ENCODE peak calls at places on chromosomes 13 and 19, in four cellular contexts. O, C, X and G are unnamed samples.

GRCh38 chr13:109465151-109465550 is 321.2 kb downstream of the IRS2 start:
- DNase-seq in O (no peak), C (peak; percentile 26), X (peak; percentile 21), G (no peak)

GRCh38 chr13:76830805-76831204 is 55.4 kb downstream of the KCTD12 start:
- DNase-seq in X (no peak), C (no peak), O (no peak), G (no peak)

GRCh38 chr19:1852294-1852646 is 4.0 kb upstream of the REXO1 start:
- DNase-seq in C (no peak), X (no peak), O (no peak), G (no peak)

GRCh38 chr19:12786950-12787349 is 4.3 kb upstream of the JUNB start:
- DNase-seq in C (no peak), X (no peak), O (no peak), G (no peak)

GRCh38 chr13:44660050-44660449 is 83.9 kb upstream of the TSC22D1 start:
- DNase-seq in O (no peak), X (no peak), C (no peak), G (no peak)

GRCh38 chr13:102729560-102730275 is 34.9 kb upstream of the METTL21C start:
- DNase-seq in X (no peak), O (no peak), C (no peak), G (peak; percentile 39)

GRCh38 chr13:66886248-66886647 is 343.9 kb downstream of the PCDH9 start:
- DNase-seq in C (no peak), O (no peak), X (no peak), G (no peak)

GRCh38 chr13:93861818-93862217 is 617.7 kb downstream of the DCT start:
- DNase-seq in O (no peak), X (no peak), C (no peak), G (peak; percentile 53)

GRCh38 chr19:3336680-3337523 is 29.5 kb upstream of the NFIC start:
- DNase-seq in X (no peak), C (no peak), O (no peak), G (peak; percentile 84)

GRCh38 chr13:26372747-26373146 is 118.8 kb downstream of the CDK8 start:
- DNase-seq in O (peak; percentile 8), C (no peak), X (no peak), G (no peak)

GRCh38 chr13:44300895-44301638 is 72.6 kb upstream of the SERP2 start:
- DNase-seq in X (no peak), O (no peak), C (peak; percentile 35), G (peak; percentile 85)

GRCh38 chr13:114063545-114064515 is 68.6 kb downstream of the RASA3 start:
- DNase-seq in C (peak; percentile 87), O (no peak), X (peak; percentile 62), G (no peak)
- H3K4me3 ChIP-seq in C (peak overlapping the region; percentile 19), O (no peak overlapping the region), X (peak overlapping the region; percentile 33), G (peak overlapping the region; percentile 22)

GRCh38 chr19:50723735-50724521 is 764 bp downstream of the CLEC11A start:
- DNase-seq in O (no peak), X (no peak), C (no peak), G (no peak)
- H3K4me3 ChIP-seq in O (peak overlapping the region; percentile 81), X (peak overlapping the region; percentile 68), C (peak overlapping the region; percentile 63), G (no peak overlapping the region)

GRCh38 chr13:51148952-51149573 is 38.0 kb upstream of the C13orf42 start:
- DNase-seq in C (no peak), O (no peak), X (no peak), G (peak; percentile 44)
- H3K4me3 ChIP-seq in C (no peak overlapping the region), O (no peak overlapping the region), X (no peak overlapping the region), G (no peak overlapping the region)

GRCh38 chr19:37817180-37817911 is 38.0 kb upstream of the ZNF573 start:
- DNase-seq in C (no peak), O (peak; percentile 40), X (no peak), G (peak; percentile 20)
- H3K4me3 ChIP-seq in C (peak overlapping the region; percentile 49), O (peak overlapping the region; percentile 15), X (no peak overlapping the region), G (peak overlapping the region; percentile 68)

DNA sequence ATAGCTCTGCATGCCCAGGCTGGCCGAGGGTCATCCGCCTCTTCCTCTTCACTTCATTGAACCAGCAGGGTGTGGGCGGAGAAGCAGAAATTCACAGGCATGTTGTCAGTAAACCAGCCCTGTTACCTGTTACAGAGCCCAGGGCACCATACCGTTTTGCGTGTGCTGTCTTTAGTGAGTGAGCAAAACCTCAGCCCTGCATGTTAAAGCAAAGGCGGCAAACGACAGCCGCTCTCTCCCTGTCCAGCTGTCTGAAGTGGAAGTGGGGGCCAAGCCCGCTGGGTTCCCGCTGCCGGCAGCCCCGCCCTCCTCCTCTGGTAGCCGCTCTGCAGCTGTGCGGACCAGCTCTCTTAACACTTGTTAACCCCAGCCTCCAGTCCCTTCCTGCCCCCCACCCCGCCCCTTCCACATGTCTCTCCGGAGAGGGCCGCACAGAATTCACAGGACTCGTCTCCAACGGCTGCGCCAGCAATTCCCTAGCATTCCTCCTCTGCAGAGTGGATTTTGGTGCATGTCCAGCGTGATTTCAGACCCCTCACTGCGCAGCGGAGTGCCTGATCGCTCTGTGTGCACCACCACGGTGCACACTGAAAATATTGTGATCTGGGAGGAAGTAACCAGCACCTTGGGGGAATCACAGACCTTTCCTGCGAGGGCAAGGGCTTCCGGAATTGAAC is 12.7 kb downstream of the KLHL26 start:
- DNase-seq in C (no peak), O (no peak), X (no peak), G (no peak)
- H3K4me3 ChIP-seq in C (no peak overlapping the region), O (no peak overlapping the region), X (no peak overlapping the region), G (no peak overlapping the region)

DNA sequence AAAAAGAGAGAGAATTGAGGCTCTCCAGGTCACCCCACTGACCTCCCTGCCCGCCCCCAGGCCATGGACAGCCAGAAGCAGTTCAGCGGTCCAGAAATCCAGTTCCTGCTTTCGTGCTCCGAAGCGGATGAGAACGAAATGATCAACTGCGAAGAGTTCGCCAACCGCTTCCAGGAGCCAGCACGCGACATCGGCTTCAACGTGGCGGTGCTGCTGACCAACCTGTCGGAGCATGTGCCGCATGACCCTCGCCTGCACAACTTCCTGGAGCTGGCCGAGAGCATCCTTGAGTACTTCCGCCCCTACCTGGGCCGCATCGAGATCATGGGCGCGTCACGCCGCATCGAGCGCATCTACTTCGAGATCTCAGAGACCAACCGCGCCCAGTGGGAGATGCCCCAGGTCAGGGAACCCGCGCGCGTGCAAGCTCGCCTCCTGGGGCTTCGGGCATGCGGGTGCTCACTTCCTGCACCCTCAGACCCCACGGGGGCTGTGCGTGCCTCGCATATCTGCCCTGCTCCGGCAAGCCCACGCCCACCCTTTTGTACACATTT is 56.6 kb downstream of the MAP4K1 start:
- DNase-seq in X (no peak), C (no peak), O (no peak), G (no peak)
- H3K4me3 ChIP-seq in X (no peak overlapping the region), C (no peak overlapping the region), O (no peak overlapping the region), G (no peak overlapping the region)

DNA sequence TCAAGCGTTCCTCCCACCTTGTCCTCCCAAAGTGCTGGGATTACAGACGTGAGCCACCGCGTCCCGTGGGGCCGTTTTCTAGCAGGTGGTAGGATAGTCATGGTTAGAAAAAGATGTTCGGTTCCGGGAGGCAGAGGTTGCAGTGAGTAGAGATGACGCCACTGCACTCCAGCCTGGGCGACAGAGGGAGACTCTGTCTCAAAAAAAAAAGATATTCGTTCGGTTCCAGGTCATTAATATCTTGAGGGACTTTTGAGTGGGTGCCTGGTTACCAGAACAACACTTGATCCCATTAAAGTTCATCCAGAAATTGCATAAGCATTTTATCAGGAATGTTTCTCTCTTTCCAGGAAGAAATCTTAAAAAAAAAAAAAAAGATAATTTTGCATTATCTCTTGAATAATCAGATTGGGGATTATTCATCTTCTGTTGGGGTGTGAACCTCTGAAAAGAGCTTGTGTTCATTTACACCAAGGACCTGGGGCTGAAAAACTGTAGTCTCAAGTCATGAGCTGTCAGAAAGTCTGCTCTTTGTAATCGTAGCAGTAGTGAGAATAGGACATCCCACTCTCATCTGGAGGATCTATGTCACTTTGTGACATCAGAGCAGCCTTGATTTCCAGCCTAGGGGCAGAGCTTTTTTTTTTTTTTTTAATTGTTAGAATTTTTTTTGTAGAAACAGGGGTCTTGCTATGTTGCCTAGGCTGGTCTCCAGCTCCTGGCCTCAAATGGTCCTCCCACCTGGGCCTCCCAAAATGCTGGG is 1.0 kb upstream of the ETHE1 start:
- DNase-seq in X (no peak), C (no peak), O (no peak), G (no peak)
- H3K4me3 ChIP-seq in X (no peak overlapping the region), C (peak overlapping the region; percentile 94), O (no peak overlapping the region), G (no peak overlapping the region)

GRCh38 chr13:62040806-62041205 is 625.2 kb upstream of the PCDH20 start:
- DNase-seq in O (no peak), X (no peak), C (no peak), G (no peak)
- H3K4me3 ChIP-seq in O (no peak overlapping the region), X (no peak overlapping the region), C (no peak overlapping the region), G (no peak overlapping the region)

DNA sequence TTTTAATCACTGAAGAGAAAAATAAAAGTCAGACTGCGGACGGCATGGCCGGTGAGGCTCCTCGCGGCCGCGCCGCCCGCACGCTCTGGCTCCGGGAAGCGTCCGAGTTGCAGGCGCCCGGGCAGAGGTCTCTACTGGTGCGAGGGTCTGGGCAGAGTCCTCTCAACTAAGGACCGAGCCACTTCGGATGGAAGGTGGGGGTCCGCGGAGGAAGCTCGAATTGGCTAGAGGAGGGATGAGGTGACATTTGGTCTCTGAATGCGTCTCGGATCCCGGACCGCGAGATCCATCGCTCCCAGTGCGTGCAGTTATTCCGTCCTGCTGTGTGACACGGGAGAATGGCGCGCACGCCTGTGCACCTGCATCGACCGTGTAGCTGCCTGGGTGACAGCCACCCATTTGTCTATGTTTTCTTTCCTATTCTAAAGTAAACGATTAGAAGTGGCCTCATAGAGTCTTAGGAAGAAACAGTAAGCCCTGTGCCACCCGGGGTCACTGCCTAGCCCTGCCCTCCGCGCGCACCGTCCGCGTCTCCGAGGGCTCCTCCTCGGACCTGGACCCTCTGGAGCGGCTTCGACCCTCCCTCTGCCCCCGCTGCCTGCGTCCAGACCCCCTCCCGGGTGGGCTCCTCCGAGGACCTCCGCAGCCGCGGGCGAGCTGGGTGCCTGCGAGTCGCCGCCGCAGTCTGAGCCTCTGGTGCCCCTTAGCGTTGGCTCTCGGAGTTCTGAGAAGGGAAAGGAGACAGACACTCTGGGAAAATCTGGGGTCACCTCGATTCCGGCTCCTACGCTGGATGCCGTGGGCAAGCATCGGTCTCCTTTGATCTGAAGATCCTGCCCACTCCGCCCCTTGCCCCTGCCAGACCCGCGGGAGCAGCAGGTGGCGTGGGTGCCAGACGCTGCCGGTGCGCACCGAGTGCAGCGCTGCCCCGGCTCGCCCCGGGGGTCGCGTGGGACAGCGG is 347.4 kb downstream of the LIG4 start:
- DNase-seq in X (no peak), O (no peak), C (no peak), G (no peak)
- H3K4me3 ChIP-seq in X (peak overlapping the region; percentile 36), O (no peak overlapping the region), C (peak overlapping the region; percentile 40), G (peak overlapping the region; percentile 87)